ENCODE peak calls at places on chromosomes 4 and X, in seven cellular contexts. G is GM23338, X is upper lobe of left lung, K is stomach, F is Panc1, Q is H1, N is K562. O is an unnamed sample.

GRCh38 chr4:19739101-19739651 is 512.5 kb upstream of the SLIT2 start:
- DNase-seq in G (no peak), X (peak; percentile 24), K (no peak), F (peak; percentile 50), Q (no peak), N (no peak), O (no peak)

GRCh38 chrX:134949271-134949670 is 41.5 kb upstream of the SMIM10 start:
- DNase-seq in G (no peak), X (no peak), K (no peak), F (no peak), Q (no peak), N (no peak), O (no peak)

GRCh38 chr4:160872491-160872890 is 1291.3 kb downstream of the FSTL5 start:
- DNase-seq in G (no peak), X (no peak), K (no peak), F (no peak), Q (no peak), N (no peak), O (no peak)

GRCh38 chr4:69060651-69061308 is 35.5 kb upstream of the UGT2B7 start:
- DNase-seq in G (peak; percentile 45), X (no peak), K (no peak), F (no peak), Q (no peak), N (no peak), O (no peak)

GRCh38 chrX:16552546-16552945 is 97.4 kb upstream of the S100G start:
- DNase-seq in G (no peak), X (no peak), K (no peak), F (no peak), Q (no peak), N (no peak), O (no peak)

GRCh38 chr4:100079264-100079663 is 111.0 kb downstream of the DDIT4L start:
- DNase-seq in G (no peak), X (no peak), K (no peak), F (no peak), Q (no peak), N (no peak), O (no peak)

GRCh38 chr4:3305610-3306371 is 13.0 kb downstream of the RGS12 start:
- DNase-seq in G (no peak), X (no peak), K (no peak), F (no peak), Q (no peak), N (no peak), O (no peak)

GRCh38 chr4:23384741-23385140 is 505.1 kb downstream of the PPARGC1A start:
- DNase-seq in G (no peak), X (no peak), K (no peak), F (no peak), Q (no peak), N (no peak), O (no peak)

GRCh38 chr4:600850-601515 is 24.4 kb upstream of the PDE6B start:
- DNase-seq in G (no peak), X (no peak), K (no peak), F (no peak), Q (no peak), N (peak; percentile 33), O (no peak)

GRCh38 chrX:77422886-77423648 is 24.1 kb upstream of the FGF16 start:
- DNase-seq in G (peak; percentile 75), X (no peak), K (no peak), F (no peak), Q (peak; percentile 58), N (no peak), O (no peak)

GRCh38 chrX:53403535-53403934 is 18.9 kb downstream of the SMC1A start:
- DNase-seq in G (no peak), X (no peak), K (no peak), F (no peak), Q (no peak), N (no peak), O (no peak)

GRCh38 chr4:85411386-85411785 is 63.6 kb upstream of the ARHGAP24 start:
- DNase-seq in G (no peak), X (no peak), K (no peak), F (no peak), Q (no peak), N (no peak), O (no peak)

GRCh38 chr4:22090655-22091350 is 142.2 kb upstream of the KCNIP4 start:
- DNase-seq in G (peak; percentile 13), X (no peak), K (no peak), F (no peak), Q (no peak), N (no peak), O (no peak)

GRCh38 chr4:138573246-138573645 is 331.1 kb upstream of the SLC7A11 start:
- DNase-seq in G (no peak), X (no peak), K (no peak), F (no peak), Q (no peak), N (no peak), O (no peak)

GRCh38 chr4:177802665-177803064 is 360.4 kb upstream of the AGA start:
- DNase-seq in G (no peak), X (no peak), K (no peak), F (no peak), Q (no peak), N (no peak), O (no peak)

GRCh38 chrX:113369056-113369455 is 528.4 kb upstream of the AMOT start:
- DNase-seq in G (peak; percentile 0), X (no peak), K (no peak), F (no peak), Q (no peak), N (no peak), O (no peak)

GRCh38 chrX:58025979-58026378 is 115.7 kb upstream of the ZXDA start:
- DNase-seq in G (peak; percentile 28), X (no peak), K (peak; percentile 33), F (peak; percentile 22), Q (no peak), N (peak; percentile 6), O (no peak)

GRCh38 chrX:72131317-72132294 is at the start of gene RTL5:
- DNase-seq in G (peak; percentile 63), X (peak; percentile 92), K (peak; percentile 77), F (no peak), Q (no peak), N (peak; percentile 56), O (peak; percentile 57)

GRCh38 chr4:2587215-2587823 is 50.9 kb downstream of the FAM193A start:
- DNase-seq in G (no peak), X (no peak), K (no peak), F (no peak), Q (no peak), N (no peak), O (no peak)

DNA sequence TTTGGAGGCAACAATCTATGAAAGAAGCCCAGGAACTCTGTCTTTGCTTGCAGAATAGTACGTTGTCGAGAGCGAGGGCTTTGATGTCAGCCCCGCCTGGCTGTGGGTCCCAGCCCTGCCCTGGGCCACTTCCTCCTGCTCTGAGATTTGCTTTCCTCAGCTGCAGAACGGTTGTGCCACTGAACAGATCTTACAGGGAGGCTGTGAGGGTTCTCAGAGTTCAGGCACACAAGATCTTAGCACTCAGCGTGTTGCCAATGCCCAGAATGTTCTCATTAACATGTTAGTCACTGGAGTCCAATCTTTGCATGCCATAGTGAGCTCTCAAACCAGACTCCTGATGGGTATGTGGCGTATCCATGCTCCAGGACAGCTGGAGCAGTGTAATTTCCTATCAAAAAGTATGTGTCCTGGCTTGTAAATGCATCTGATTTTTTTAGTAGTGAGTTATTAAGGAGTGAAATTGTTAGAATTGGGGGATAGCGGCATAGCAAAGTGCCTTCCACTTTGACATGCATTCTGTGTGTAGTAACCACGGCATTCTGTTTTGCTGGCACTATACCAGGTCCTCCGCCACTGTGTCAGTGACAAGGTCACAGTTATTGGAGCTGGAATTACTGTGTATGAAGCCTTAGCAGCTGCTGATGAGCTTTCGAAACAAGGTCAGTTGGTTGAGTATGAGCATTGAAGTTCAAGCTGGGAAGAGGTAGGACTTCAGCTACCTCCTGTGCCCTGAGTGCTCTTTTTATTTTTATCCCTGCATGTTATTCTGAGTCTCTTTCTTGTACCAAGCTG is 31.6 kb downstream of the TKTL1 start:
- DNase-seq in G (no peak), X (no peak), K (no peak), F (no peak), Q (no peak), N (no peak), O (no peak)
- H3K27ac ChIP-seq in G (no peak overlapping the region), X (no peak overlapping the region), K (no peak overlapping the region), F (no peak overlapping the region), Q (no peak overlapping the region), N (no peak overlapping the region), O (no peak overlapping the region)

DNA sequence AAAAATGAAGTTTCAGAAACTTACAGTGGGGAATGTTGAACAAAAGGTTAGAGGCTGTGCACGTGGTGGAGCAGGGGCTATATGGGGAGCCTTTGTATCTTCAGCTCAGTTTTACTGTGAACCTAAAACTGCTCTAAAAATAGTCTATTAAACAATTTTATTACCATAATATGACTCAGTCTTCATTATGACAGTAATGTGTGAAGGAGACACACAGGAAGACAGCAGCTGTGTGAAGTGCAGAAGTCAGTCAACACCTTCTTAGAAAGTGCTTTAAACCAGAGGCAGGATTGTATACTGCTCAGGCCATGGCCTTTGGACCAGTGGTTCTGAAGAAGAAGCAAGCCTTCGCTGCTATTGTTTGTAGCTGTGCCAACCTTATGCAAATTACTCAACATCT is 89.7 kb downstream of the ARHGAP10 start:
- DNase-seq in G (no peak), X (no peak), K (no peak), F (no peak), Q (no peak), N (no peak), O (no peak)
- TF ChIP-seq POLR2AphosphoS5 in G (no peak), X (no peak), K (no peak), F (no peak), Q (no peak), N (no peak), O (no peak)

DNA sequence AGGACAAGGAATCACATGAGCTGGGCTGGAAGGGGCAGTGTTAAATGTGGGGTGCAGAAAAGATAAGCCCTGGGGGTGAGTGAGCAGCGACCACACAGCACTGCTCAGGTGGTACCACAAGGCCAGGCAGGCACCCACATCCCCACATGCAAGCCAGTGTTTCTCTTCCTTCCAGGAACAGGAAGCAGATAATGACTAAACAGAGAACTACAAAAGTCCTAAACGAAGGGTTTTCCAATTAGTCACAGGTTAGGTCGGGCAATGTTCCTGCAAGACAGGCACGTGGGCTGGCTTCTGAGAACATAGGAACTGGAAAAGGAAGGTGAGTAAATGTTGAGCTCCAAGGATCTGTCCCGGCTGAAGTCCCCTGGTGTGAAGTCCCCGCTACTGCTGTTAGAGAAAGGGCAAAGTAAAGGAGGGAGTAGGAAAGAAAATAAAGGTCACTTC is 19.5 kb downstream of the RELL1 start:
- DNase-seq in G (peak; percentile 22), X (peak; percentile 84), K (peak; percentile 77), F (peak; percentile 92), Q (no peak), N (no peak), O (no peak)
- TF ChIP-seq CTCF in G (no peak), X (no peak), K (no peak), F (peak; percentile 15), Q (no peak), N (no peak), O (no peak)

GRCh38 chrX:52261463-52262194 is 76.9 kb downstream of the MAGED4 start:
- DNase-seq in G (peak; percentile 81), X (peak; percentile 93), K (peak; percentile 96), F (peak; percentile 57), Q (peak; percentile 57), N (peak; percentile 68), O (peak; percentile 95)

GRCh38 chrX:52263417-52263816 is 78.7 kb downstream of the MAGED4 start:
- DNase-seq in G (no peak), X (no peak), K (no peak), F (no peak), Q (no peak), N (no peak), O (no peak)

GRCh38 chrX:52262195-52262546 is 77.5 kb downstream of the MAGED4 start:
- DNase-seq in G (peak; percentile 9), X (no peak), K (no peak), F (no peak), Q (no peak), N (no peak), O (no peak)

GRCh38 chrX:52265713-52266112 is 81.0 kb downstream of the MAGED4 start:
- DNase-seq in G (no peak), X (no peak), K (no peak), F (no peak), Q (no peak), N (no peak), O (no peak)

GRCh38 chrX:52261125-52261462 is 76.4 kb downstream of the MAGED4 start:
- DNase-seq in G (no peak), X (no peak), K (no peak), F (no peak), Q (no peak), N (peak; percentile 4), O (no peak)
- H3K27ac ChIP-seq in G (no peak overlapping the region), X (no peak overlapping the region), K (peak overlapping the region; percentile 92), F (peak overlapping the region; percentile 72), Q (no peak overlapping the region), N (no peak overlapping the region), O (peak overlapping the region; percentile 89)

O was measured in breast epithelium.